ENCODE peak calls at places on chromosomes 4 and X, in ten cellular contexts. One of them, this sample, is unnamed. For H3K36me3, the result is how much of the 10 kb centered on the place peaks cover.

GRCh38 chr4:172578712-172579111 is 589.9 kb upstream of the GALNT7 start:
- DNase-seq in gastrocnemius medialis: no peak
- DNase-seq in Peyer's patch: no peak
- DNase-seq in IMR-90: peak
- DNase-seq in stomach: no peak
- DNase-seq in transverse colon: no peak
- DNase-seq in adrenal gland: no peak
- DNase-seq in spleen: no peak
- DNase-seq in HCT116: no peak
- DNase-seq in upper lobe of left lung: no peak
- DNase-seq in this sample: no peak

GRCh38 chr4:96035727-96036126 is 195.8 kb downstream of the PDHA2 start:
- DNase-seq in spleen: no peak
- DNase-seq in adrenal gland: peak
- DNase-seq in upper lobe of left lung: no peak
- DNase-seq in gastrocnemius medialis: no peak
- DNase-seq in transverse colon: no peak
- DNase-seq in stomach: no peak
- DNase-seq in HCT116: peak
- DNase-seq in IMR-90: no peak
- DNase-seq in Peyer's patch: no peak
- DNase-seq in this sample: no peak

GRCh38 chrX:119237526-119238035 is 1.5 kb downstream of the PGRMC1 start:
- DNase-seq in Peyer's patch: no peak
- DNase-seq in spleen: no peak
- DNase-seq in HCT116: no peak
- DNase-seq in stomach: no peak
- DNase-seq in adrenal gland: no peak
- DNase-seq in upper lobe of left lung: no peak
- DNase-seq in gastrocnemius medialis: no peak
- DNase-seq in IMR-90: no peak
- DNase-seq in transverse colon: no peak
- DNase-seq in this sample: no peak

GRCh38 chr4:49516796-49517195 is 530.7 kb downstream of the CWH43 start:
- DNase-seq in gastrocnemius medialis: no peak
- DNase-seq in spleen: no peak
- DNase-seq in adrenal gland: no peak
- DNase-seq in IMR-90: no peak
- DNase-seq in HCT116: no peak
- DNase-seq in stomach: no peak
- DNase-seq in transverse colon: no peak
- DNase-seq in upper lobe of left lung: peak
- DNase-seq in Peyer's patch: no peak
- DNase-seq in this sample: no peak

GRCh38 chrX:56728752-56729151 is 291 bp upstream of the NBDY start:
- DNase-seq in transverse colon: peak
- DNase-seq in spleen: no peak
- DNase-seq in gastrocnemius medialis: no peak
- DNase-seq in Peyer's patch: peak
- DNase-seq in adrenal gland: peak
- DNase-seq in HCT116: no peak
- DNase-seq in stomach: no peak
- DNase-seq in IMR-90: peak
- DNase-seq in upper lobe of left lung: no peak
- DNase-seq in this sample: no peak

GRCh38 chrX:42955349-42955748 is 177.4 kb upstream of the PPP1R2C start:
- DNase-seq in Peyer's patch: no peak
- DNase-seq in transverse colon: no peak
- DNase-seq in spleen: no peak
- DNase-seq in IMR-90: no peak
- DNase-seq in gastrocnemius medialis: no peak
- DNase-seq in HCT116: no peak
- DNase-seq in adrenal gland: no peak
- DNase-seq in stomach: no peak
- DNase-seq in upper lobe of left lung: no peak
- DNase-seq in this sample: no peak

GRCh38 chr4:40515037-40515397 is 114.6 kb downstream of the RBM47 start:
- DNase-seq in adrenal gland: no peak
- DNase-seq in gastrocnemius medialis: no peak
- DNase-seq in IMR-90: peak
- DNase-seq in stomach: peak
- DNase-seq in Peyer's patch: no peak
- DNase-seq in upper lobe of left lung: no peak
- DNase-seq in spleen: no peak
- DNase-seq in HCT116: no peak
- DNase-seq in transverse colon: no peak
- DNase-seq in this sample: no peak

GRCh38 chrX:65993915-65994460 is 45.9 kb downstream of the VSIG4 start:
- DNase-seq in spleen: no peak
- DNase-seq in adrenal gland: no peak
- DNase-seq in HCT116: no peak
- DNase-seq in IMR-90: no peak
- DNase-seq in transverse colon: no peak
- DNase-seq in stomach: no peak
- DNase-seq in Peyer's patch: no peak
- DNase-seq in upper lobe of left lung: no peak
- DNase-seq in gastrocnemius medialis: no peak
- DNase-seq in this sample: no peak

GRCh38 chr4:112252234-112252633 is 20.6 kb downstream of the AP1AR start:
- DNase-seq in stomach: no peak
- DNase-seq in adrenal gland: no peak
- DNase-seq in Peyer's patch: no peak
- DNase-seq in gastrocnemius medialis: no peak
- DNase-seq in transverse colon: no peak
- DNase-seq in HCT116: no peak
- DNase-seq in upper lobe of left lung: no peak
- DNase-seq in IMR-90: no peak
- DNase-seq in spleen: no peak
- DNase-seq in this sample: no peak

GRCh38 chrX:53281321-53281822 is at the start of gene IQSEC2:
- DNase-seq in IMR-90: peak
- DNase-seq in stomach: peak
- DNase-seq in Peyer's patch: peak
- DNase-seq in adrenal gland: peak
- DNase-seq in transverse colon: peak
- DNase-seq in upper lobe of left lung: peak
- DNase-seq in HCT116: peak
- DNase-seq in spleen: peak
- DNase-seq in gastrocnemius medialis: peak
- DNase-seq in this sample: peak

DNA sequence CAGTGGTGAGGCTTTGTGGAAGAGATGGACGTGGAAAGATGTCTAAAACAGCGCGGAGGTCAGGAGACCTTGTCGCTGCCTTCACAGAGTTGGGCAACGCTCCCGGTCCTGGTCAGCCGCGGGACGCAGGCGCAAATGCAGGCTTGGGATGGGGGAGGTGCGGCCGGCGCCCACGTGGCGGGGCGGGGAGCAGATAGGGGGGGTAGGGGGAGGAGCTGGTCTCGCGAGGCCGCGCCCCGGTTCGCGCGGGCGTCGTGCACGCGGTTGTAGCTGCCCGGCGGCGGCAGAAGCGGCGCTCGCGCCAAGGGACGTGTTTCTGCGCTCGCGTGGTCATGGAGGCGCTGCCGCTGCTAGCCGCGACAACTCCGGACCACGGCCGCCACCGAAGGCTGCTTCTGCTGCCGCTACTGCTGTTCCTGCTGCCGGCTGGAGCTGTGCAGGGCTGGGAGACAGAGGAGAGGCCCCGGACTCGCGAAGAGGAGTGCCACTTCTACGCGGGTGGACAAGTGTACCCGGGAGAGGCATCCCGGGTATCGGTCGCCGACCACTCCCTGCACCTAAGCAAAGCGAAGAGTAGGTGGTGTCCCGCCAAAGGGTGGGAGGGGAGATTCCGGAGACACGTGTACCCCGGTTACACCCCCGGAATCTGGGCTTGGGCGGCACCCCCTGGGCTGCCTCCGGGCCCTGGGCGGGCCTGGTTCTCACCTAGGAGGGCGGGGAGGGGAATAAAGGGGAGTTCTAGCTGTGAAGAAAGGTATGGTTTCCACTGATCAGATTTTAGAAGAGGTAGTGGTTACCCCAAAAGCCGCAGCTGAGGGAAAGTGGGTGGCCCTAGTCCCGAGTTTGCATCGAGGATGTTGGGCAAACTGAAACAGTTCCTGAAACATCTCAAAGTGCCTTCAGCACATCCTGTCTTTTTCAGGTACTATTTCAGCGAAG is at the start of gene PRDX4:
- DNase-seq in IMR-90: peak
- DNase-seq in upper lobe of left lung: peak
- DNase-seq in transverse colon: peak
- DNase-seq in adrenal gland: peak
- DNase-seq in Peyer's patch: peak
- DNase-seq in HCT116: peak
- DNase-seq in spleen: peak
- DNase-seq in stomach: peak
- DNase-seq in gastrocnemius medialis: peak
- DNase-seq in this sample: peak
- TF ChIP-seq POLR2A in IMR-90: peak
- TF ChIP-seq POLR2A in upper lobe of left lung: no peak
- TF ChIP-seq POLR2A in transverse colon: peak
- TF ChIP-seq POLR2A in adrenal gland: peak
- TF ChIP-seq POLR2A in Peyer's patch: peak
- TF ChIP-seq POLR2A in HCT116: peak
- TF ChIP-seq POLR2A in spleen: no peak
- TF ChIP-seq POLR2A in stomach: no peak
- TF ChIP-seq POLR2A in gastrocnemius medialis: peak
- TF ChIP-seq POLR2A in this sample: peak

GRCh38 chr4:67871867-67872266 is 11.9 kb downstream of the TMPRSS11D start:
- DNase-seq in HCT116: peak
- DNase-seq in adrenal gland: no peak
- DNase-seq in spleen: no peak
- DNase-seq in gastrocnemius medialis: no peak
- DNase-seq in IMR-90: peak
- DNase-seq in Peyer's patch: no peak
- DNase-seq in transverse colon: no peak
- DNase-seq in stomach: no peak
- DNase-seq in upper lobe of left lung: no peak
- DNase-seq in this sample: no peak
- TF ChIP-seq CTCF in HCT116: peak
- TF ChIP-seq CTCF in adrenal gland: peak
- TF ChIP-seq CTCF in spleen: no peak
- TF ChIP-seq CTCF in gastrocnemius medialis: no peak
- TF ChIP-seq CTCF in IMR-90: peak
- TF ChIP-seq CTCF in Peyer's patch: no peak
- TF ChIP-seq CTCF in transverse colon: peak
- TF ChIP-seq CTCF in stomach: no peak
- TF ChIP-seq CTCF in upper lobe of left lung: peak
- TF ChIP-seq CTCF in this sample: no peak

GRCh38 chr4:2827874-2828751 is 15.5 kb upstream of the ADD1 start:
- DNase-seq in adrenal gland: peak
- DNase-seq in stomach: no peak
- DNase-seq in HCT116: no peak
- DNase-seq in transverse colon: no peak
- DNase-seq in upper lobe of left lung: peak
- DNase-seq in gastrocnemius medialis: peak
- DNase-seq in IMR-90: no peak
- DNase-seq in spleen: peak
- DNase-seq in Peyer's patch: peak
- DNase-seq in this sample: no peak
- H3K36me3 ChIP-seq in adrenal gland: under half
- H3K36me3 ChIP-seq in stomach: half or more
- H3K36me3 ChIP-seq in HCT116: under half
- H3K36me3 ChIP-seq in transverse colon: under half
- H3K36me3 ChIP-seq in upper lobe of left lung: under half
- H3K36me3 ChIP-seq in gastrocnemius medialis: under half
- H3K36me3 ChIP-seq in IMR-90: half or more
- H3K36me3 ChIP-seq in spleen: half or more
- H3K36me3 ChIP-seq in Peyer's patch: under half
- H3K36me3 ChIP-seq in this sample: under half

GRCh38 chr4:124710253-124710849 is 2.2 kb downstream of the ANKRD50 start:
- DNase-seq in stomach: no peak
- DNase-seq in spleen: no peak
- DNase-seq in upper lobe of left lung: no peak
- DNase-seq in IMR-90: peak
- DNase-seq in HCT116: no peak
- DNase-seq in Peyer's patch: no peak
- DNase-seq in adrenal gland: no peak
- DNase-seq in gastrocnemius medialis: no peak
- DNase-seq in transverse colon: no peak
- DNase-seq in this sample: no peak

GRCh38 chr4:124710911-124711310 is 1.6 kb downstream of the ANKRD50 start:
- DNase-seq in upper lobe of left lung: no peak
- DNase-seq in adrenal gland: peak
- DNase-seq in stomach: peak
- DNase-seq in HCT116: no peak
- DNase-seq in spleen: no peak
- DNase-seq in transverse colon: no peak
- DNase-seq in Peyer's patch: no peak
- DNase-seq in gastrocnemius medialis: no peak
- DNase-seq in IMR-90: no peak
- DNase-seq in this sample: no peak

GRCh38 chr4:124713213-124713592 is 671 bp upstream of the ANKRD50 start:
- DNase-seq in HCT116: peak
- DNase-seq in spleen: peak
- DNase-seq in stomach: peak
- DNase-seq in upper lobe of left lung: peak
- DNase-seq in IMR-90: peak
- DNase-seq in transverse colon: peak
- DNase-seq in gastrocnemius medialis: peak
- DNase-seq in Peyer's patch: peak
- DNase-seq in adrenal gland: peak
- DNase-seq in this sample: peak

GRCh38 chr4:124712417-124713212 is at the start of gene ANKRD50:
- DNase-seq in HCT116: peak
- DNase-seq in IMR-90: peak
- DNase-seq in stomach: peak
- DNase-seq in upper lobe of left lung: peak
- DNase-seq in spleen: peak
- DNase-seq in gastrocnemius medialis: peak
- DNase-seq in Peyer's patch: peak
- DNase-seq in transverse colon: peak
- DNase-seq in adrenal gland: peak
- DNase-seq in this sample: peak

DNA sequence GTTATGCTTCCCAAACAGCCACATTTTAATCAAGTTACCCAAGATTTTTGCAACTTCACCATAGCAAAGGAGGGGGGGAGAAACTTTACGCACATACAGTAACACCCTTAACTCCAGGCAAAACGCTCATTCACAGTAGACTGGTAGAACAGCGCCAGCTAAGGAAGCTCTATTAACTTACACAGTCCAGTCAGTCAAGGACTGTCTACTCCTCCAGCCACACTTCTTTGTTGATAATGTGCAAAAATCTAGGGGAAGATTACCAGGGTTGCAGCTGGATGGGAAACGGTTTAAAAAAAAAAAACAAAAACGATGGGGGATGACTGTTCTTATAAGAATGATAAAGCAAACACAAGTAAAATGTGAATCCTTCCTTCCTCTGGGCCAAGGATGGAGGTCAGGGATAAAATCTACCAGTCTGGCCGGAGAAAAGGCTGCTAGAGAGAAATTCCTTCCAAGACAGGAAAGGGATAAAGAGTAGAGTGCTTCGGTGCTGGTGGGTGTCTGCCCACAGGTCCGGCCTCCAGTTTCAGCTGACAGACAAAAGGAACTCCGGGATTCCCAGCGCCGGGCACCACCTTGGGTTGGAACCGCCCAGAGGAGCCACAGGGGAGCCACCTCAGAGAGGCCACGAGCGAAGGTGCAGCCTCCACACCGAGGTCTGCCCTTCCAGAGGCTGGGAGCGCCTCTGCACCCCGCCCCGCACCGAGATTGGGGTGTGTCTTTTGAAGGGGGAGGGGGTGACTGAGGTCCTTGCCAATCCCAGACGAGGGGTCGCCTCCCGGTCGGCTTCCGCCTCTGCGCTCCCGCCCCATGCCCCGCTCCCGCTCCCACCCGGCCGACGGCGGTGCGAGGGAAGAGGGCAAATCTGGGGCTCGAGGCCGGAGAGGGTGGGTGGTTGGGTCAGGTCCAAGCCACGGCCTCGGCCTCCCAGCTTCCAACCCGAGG is 789 bp downstream of the ANKRD50 start:
- DNase-seq in Peyer's patch: peak
- DNase-seq in upper lobe of left lung: no peak
- DNase-seq in spleen: no peak
- DNase-seq in HCT116: peak
- DNase-seq in IMR-90: peak
- DNase-seq in stomach: peak
- DNase-seq in transverse colon: peak
- DNase-seq in gastrocnemius medialis: peak
- DNase-seq in adrenal gland: peak
- DNase-seq in this sample: peak
- TF ChIP-seq POLR2A in Peyer's patch: no peak
- TF ChIP-seq POLR2A in upper lobe of left lung: no peak
- TF ChIP-seq POLR2A in spleen: no peak
- TF ChIP-seq POLR2A in HCT116: no peak
- TF ChIP-seq POLR2A in IMR-90: peak
- TF ChIP-seq POLR2A in stomach: no peak
- TF ChIP-seq POLR2A in transverse colon: peak
- TF ChIP-seq POLR2A in gastrocnemius medialis: no peak
- TF ChIP-seq POLR2A in adrenal gland: no peak
- TF ChIP-seq POLR2A in this sample: peak